ENCODE peak calls at places on chromosomes 5 and 9, in four cellular contexts. One of them, this sample, is unnamed.

GRCh38 chr5:67746103-67746502 is 469.5 kb upstream of the PIK3R1 start:
- DNase-seq in K562: no peak
- DNase-seq in GM12878: no peak
- DNase-seq in HepG2: peak
- DNase-seq in this sample: no peak

GRCh38 chr5:157538311-157538710 is 37.3 kb downstream of the ADAM19 start:
- DNase-seq in K562: no peak
- DNase-seq in GM12878: no peak
- DNase-seq in HepG2: no peak
- DNase-seq in this sample: no peak

GRCh38 chr5:156815988-156816599 is 34.0 kb upstream of the PPP1R2B start:
- DNase-seq in K562: peak
- DNase-seq in GM12878: no peak
- DNase-seq in HepG2: peak
- DNase-seq in this sample: peak

GRCh38 chr5:123881791-123882244 is 369.8 kb downstream of the CSNK1G3 start:
- DNase-seq in K562: no peak
- DNase-seq in GM12878: no peak
- DNase-seq in HepG2: no peak
- DNase-seq in this sample: peak

GRCh38 chr5:90598300-90598699 is 39.7 kb downstream of the ADGRV1 start:
- DNase-seq in K562: no peak
- DNase-seq in GM12878: no peak
- DNase-seq in HepG2: no peak
- DNase-seq in this sample: no peak

GRCh38 chr5:164504141-164504772 is 998.8 kb downstream of the MAT2B start:
- DNase-seq in K562: peak
- DNase-seq in GM12878: peak
- DNase-seq in HepG2: peak
- DNase-seq in this sample: peak

GRCh38 chr9:20760246-20760901 is 76.3 kb downstream of the FOCAD start:
- DNase-seq in K562: no peak
- DNase-seq in GM12878: no peak
- DNase-seq in HepG2: no peak
- DNase-seq in this sample: no peak

GRCh38 chr9:27154923-27155322 is 45.9 kb downstream of the TEK start:
- DNase-seq in K562: no peak
- DNase-seq in GM12878: no peak
- DNase-seq in HepG2: no peak
- DNase-seq in this sample: no peak

GRCh38 chr5:160616712-160617497 is 195.2 kb downstream of the PTTG1 start:
- DNase-seq in K562: no peak
- DNase-seq in GM12878: no peak
- DNase-seq in HepG2: no peak
- DNase-seq in this sample: no peak

GRCh38 chr9:131660466-131661405 is 79.1 kb downstream of the RAPGEF1 start:
- DNase-seq in K562: no peak
- DNase-seq in GM12878: no peak
- DNase-seq in HepG2: no peak
- DNase-seq in this sample: no peak

GRCh38 chr9:120971938-120972337 is 45.3 kb upstream of the TRAF1 start:
- DNase-seq in K562: no peak
- DNase-seq in GM12878: no peak
- DNase-seq in HepG2: no peak
- DNase-seq in this sample: no peak

GRCh38 chr5:132237670-132238069 is 10.0 kb upstream of the P4HA2 start:
- DNase-seq in K562: no peak
- DNase-seq in GM12878: no peak
- DNase-seq in HepG2: no peak
- DNase-seq in this sample: no peak

DNA sequence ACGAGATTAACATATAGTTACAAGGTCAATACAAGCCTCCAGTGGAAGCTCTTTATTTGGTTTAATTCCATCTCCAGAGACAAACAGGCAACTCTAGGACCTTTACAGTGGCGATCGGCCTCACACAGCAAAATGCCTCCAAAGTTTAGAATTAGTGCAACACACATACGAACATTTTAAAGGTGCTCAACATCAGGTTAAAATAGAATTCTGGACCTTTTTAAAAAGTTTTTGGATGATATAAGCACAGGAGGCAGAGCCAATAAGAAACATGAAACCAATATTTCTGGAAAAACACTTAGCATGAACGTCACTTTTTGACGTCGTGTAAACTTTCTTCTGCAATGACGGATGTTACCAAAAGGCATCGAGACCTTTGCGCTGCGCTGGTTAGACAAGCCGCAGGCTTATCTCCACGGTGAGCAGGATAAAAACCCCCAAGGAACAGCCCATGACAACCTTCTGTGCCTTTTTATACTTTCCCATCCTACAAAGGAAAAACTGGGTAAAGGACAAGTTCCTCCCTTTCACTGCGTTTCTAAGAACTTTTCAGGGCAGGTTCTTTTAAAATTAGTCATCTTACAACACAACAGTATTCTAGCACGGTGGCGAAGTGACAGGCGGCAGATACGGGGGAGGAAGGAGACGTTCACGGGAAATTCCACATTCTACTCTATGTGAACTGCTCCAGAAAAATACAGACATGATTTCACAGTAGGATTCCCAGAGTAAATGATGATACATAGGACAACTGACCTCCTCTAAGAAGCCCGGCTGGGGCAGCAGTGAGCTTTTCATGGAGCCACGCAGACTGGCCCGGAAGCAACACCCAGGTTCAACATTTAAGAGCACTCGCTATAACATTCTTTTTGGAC is 52.2 kb downstream of the USP20 start:
- DNase-seq in K562: peak
- DNase-seq in GM12878: peak
- DNase-seq in HepG2: no peak
- DNase-seq in this sample: no peak
- TF ChIP-seq SIN3A in K562: no peak
- TF ChIP-seq SIN3A in GM12878: no peak
- TF ChIP-seq SIN3A in HepG2: no peak
- TF ChIP-seq SIN3A in this sample: no peak

DNA sequence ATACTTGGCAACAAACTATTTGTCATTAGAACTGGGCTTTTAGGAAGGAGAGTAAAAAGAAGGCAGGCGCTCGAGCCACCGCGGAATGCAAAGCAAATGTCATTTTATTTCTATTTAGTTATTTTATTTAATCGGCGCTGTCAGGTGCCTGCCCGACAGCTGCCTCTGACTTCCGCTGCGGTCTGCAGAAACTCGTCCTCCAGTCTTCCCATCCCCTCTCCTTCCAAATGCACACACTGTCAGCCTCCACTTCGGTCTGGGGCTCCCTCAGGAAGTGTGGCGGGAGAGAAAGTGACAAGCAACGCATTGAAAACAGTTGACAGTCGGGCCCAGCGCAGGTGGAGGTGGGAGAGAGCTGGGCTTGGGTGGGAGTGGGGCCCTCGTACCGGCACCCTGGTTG is 29.4 kb downstream of the ASS1 start:
- DNase-seq in K562: no peak
- DNase-seq in GM12878: no peak
- DNase-seq in HepG2: no peak
- DNase-seq in this sample: no peak
- TF ChIP-seq ZBTB33 in K562: no peak
- TF ChIP-seq ZBTB33 in GM12878: no peak
- TF ChIP-seq ZBTB33 in HepG2: no peak
- TF ChIP-seq ZBTB33 in this sample: no peak

GRCh38 chr5:94181940-94182339 is 436.5 kb downstream of the KIAA0825 start:
- DNase-seq in K562: peak
- DNase-seq in GM12878: no peak
- DNase-seq in HepG2: peak
- DNase-seq in this sample: no peak
- TF ChIP-seq RFX5 in K562: no peak
- TF ChIP-seq RFX5 in GM12878: no peak
- TF ChIP-seq RFX5 in HepG2: no peak
- TF ChIP-seq RFX5 in this sample: no peak

GRCh38 chr9:127165096-127165495 is 42.7 kb upstream of the ANGPTL2 start:
- DNase-seq in K562: no peak
- DNase-seq in GM12878: no peak
- DNase-seq in HepG2: no peak
- DNase-seq in this sample: no peak
- TF ChIP-seq SIN3A in K562: no peak
- TF ChIP-seq SIN3A in GM12878: no peak
- TF ChIP-seq SIN3A in HepG2: no peak
- TF ChIP-seq SIN3A in this sample: no peak

GRCh38 chr5:10116594-10116993 is 133.1 kb downstream of the ATPSCKMT start:
- DNase-seq in K562: no peak
- DNase-seq in GM12878: no peak
- DNase-seq in HepG2: no peak
- DNase-seq in this sample: no peak

GRCh38 chr5:10106806-10107205 is 142.9 kb downstream of the ATPSCKMT start:
- DNase-seq in K562: no peak
- DNase-seq in GM12878: no peak
- DNase-seq in HepG2: no peak
- DNase-seq in this sample: no peak

GRCh38 chr5:10115669-10116068 is 134.0 kb downstream of the ATPSCKMT start:
- DNase-seq in K562: no peak
- DNase-seq in GM12878: no peak
- DNase-seq in HepG2: no peak
- DNase-seq in this sample: no peak

GRCh38 chr5:10110228-10110627 is 139.5 kb downstream of the ATPSCKMT start:
- DNase-seq in K562: no peak
- DNase-seq in GM12878: no peak
- DNase-seq in HepG2: no peak
- DNase-seq in this sample: no peak

DNA sequence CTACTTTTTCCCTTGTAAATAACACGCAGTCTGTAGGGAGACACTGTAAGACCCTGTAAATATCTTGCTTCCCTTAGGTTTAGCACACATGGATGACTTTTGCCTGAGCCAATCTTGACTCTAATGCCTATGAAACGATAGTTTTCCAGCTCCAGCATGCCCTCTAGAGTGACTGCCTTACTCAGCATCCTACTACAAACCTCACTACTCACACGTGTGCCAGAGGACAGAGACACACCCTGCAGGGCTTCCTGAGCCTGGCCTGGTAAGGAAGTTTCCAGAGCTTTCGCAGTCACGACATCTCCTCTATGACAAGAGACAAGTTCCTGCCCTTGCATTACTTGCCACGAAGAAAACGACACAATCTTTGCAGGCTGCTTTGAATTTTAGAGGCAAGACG is 138.1 kb downstream of the ATPSCKMT start:
- DNase-seq in K562: peak
- DNase-seq in GM12878: no peak
- DNase-seq in HepG2: peak
- DNase-seq in this sample: peak
- TF ChIP-seq ZBTB33 in K562: no peak
- TF ChIP-seq ZBTB33 in GM12878: no peak
- TF ChIP-seq ZBTB33 in HepG2: no peak
- TF ChIP-seq ZBTB33 in this sample: no peak

This sample was measured in SK-N-SH.